ENCODE peak calls at places on chromosome 20, in eight cellular contexts. Z is stimulated activated CD4-positive, alpha-beta T cell treated with anti-CD3 and anti-CD28 coated beads, Interleukin-4, amount 100 ng/mL, for 4 hours; H is hepatocyte; Y is mesothelial cell of epicardium; N is A172; F is HFFc6; B is HS-5; R is activated naive CD4-positive, alpha-beta T cell treated with anti-CD3 and anti-CD28 coated beads, Interleukin-2, amount 10 ng/mL, durations not matched to agents 7 days and 5 days. E is an unnamed sample.
A peak's percentile ranks its signal among the peaks of the same experiment; 100 is the strongest.

GRCh38 chr20:16514145-16514544 is 59.1 kb downstream of the KIF16B start:
- DNase-seq in Z (no peak), H (no peak), Y (no peak), N (no peak), F (no peak), B (no peak), R (no peak), E (no peak)

GRCh38 chr20:12896180-12896579 is 112.6 kb upstream of the SPTLC3 start:
- DNase-seq in Z (no peak), H (no peak), Y (no peak), N (no peak), F (no peak), B (no peak), R (no peak), E (no peak)

GRCh38 chr20:40583195-40583594 is 105.8 kb downstream of the MAFB start:
- DNase-seq in Z (no peak), H (no peak), Y (no peak), N (no peak), F (no peak), B (no peak), R (no peak), E (no peak)

GRCh38 chr20:49147269-49147668 is 40.9 kb downstream of the STAU1 start:
- DNase-seq in Z (no peak), H (no peak), Y (no peak), N (no peak), F (no peak), B (no peak), R (no peak), E (no peak)

GRCh38 chr20:23656372-23656771 is 18.6 kb upstream of the CST3 start:
- DNase-seq in Z (no peak), H (no peak), Y (no peak), N (no peak), F (no peak), B (no peak), R (no peak), E (no peak)

GRCh38 chr20:55744896-55745295 is 260.4 kb downstream of the CBLN4 start:
- DNase-seq in Z (no peak), H (peak; percentile 18), Y (no peak), N (no peak), F (no peak), B (no peak), R (no peak), E (no peak)

GRCh38 chr20:1860446-1860845 is 34.8 kb upstream of the SIRPA start:
- DNase-seq in Z (no peak), H (no peak), Y (no peak), N (peak; percentile 61), F (peak; percentile 51), B (peak; percentile 35), R (no peak), E (peak; percentile 65)

GRCh38 chr20:51384854-51385253 is 157.7 kb downstream of the NFATC2 start:
- DNase-seq in Z (no peak), H (no peak), Y (no peak), N (no peak), F (no peak), B (no peak), R (no peak), E (no peak)

GRCh38 chr20:38564680-38565079 is 16.3 kb upstream of the ADIG start:
- DNase-seq in Z (no peak), H (no peak), Y (no peak), N (no peak), F (no peak), B (no peak), R (no peak), E (no peak)

E was measured in GM04503.